ENCODE peak calls at places on chromosomes 16 and 17, in six cellular contexts. One of them, this sample, is unnamed.

GRCh38 chr17:5770556-5771270 is 186.4 kb upstream of the NLRP1 start:
- DNase-seq in CD8-positive, alpha-beta T cell: no peak
- DNase-seq in fibroblast of lung: no peak
- DNase-seq in NB4: no peak
- DNase-seq in IMR-90: no peak
- DNase-seq in AG09309: no peak
- DNase-seq in this sample: no peak

GRCh38 chr16:85151603-85152413 is 39.5 kb upstream of the CIBAR2 start:
- DNase-seq in CD8-positive, alpha-beta T cell: no peak
- DNase-seq in fibroblast of lung: peak; percentile 84
- DNase-seq in NB4: peak; percentile 77
- DNase-seq in IMR-90: peak; percentile 78
- DNase-seq in AG09309: no peak
- DNase-seq in this sample: no peak

GRCh38 chr17:78996781-78997201 is 12.8 kb downstream of the CANT1 start:
- DNase-seq in CD8-positive, alpha-beta T cell: no peak
- DNase-seq in fibroblast of lung: no peak
- DNase-seq in NB4: no peak
- DNase-seq in IMR-90: no peak
- DNase-seq in AG09309: no peak
- DNase-seq in this sample: no peak

GRCh38 chr16:30490210-30490609 is 17.7 kb downstream of the ITGAL start:
- DNase-seq in CD8-positive, alpha-beta T cell: no peak
- DNase-seq in fibroblast of lung: no peak
- DNase-seq in NB4: no peak
- DNase-seq in IMR-90: no peak
- DNase-seq in AG09309: no peak
- DNase-seq in this sample: no peak

GRCh38 chr16:3065069-3065741 is at the start of gene IL32:
- DNase-seq in CD8-positive, alpha-beta T cell: peak; percentile 57
- DNase-seq in fibroblast of lung: peak; percentile 57
- DNase-seq in NB4: no peak
- DNase-seq in IMR-90: peak; percentile 94
- DNase-seq in AG09309: no peak
- DNase-seq in this sample: no peak

GRCh38 chr17:75878174-75878998 is at the start of gene TRIM47:
- DNase-seq in CD8-positive, alpha-beta T cell: no peak
- DNase-seq in fibroblast of lung: peak; percentile 65
- DNase-seq in NB4: peak; percentile 34
- DNase-seq in IMR-90: peak; percentile 49
- DNase-seq in AG09309: no peak
- DNase-seq in this sample: no peak

GRCh38 chr17:51819820-51820219 is 338.7 kb downstream of the CA10 start:
- DNase-seq in CD8-positive, alpha-beta T cell: no peak
- DNase-seq in fibroblast of lung: no peak
- DNase-seq in NB4: no peak
- DNase-seq in IMR-90: no peak
- DNase-seq in AG09309: no peak
- DNase-seq in this sample: no peak

GRCh38 chr16:69804283-69804682 is 42.2 kb downstream of the WWP2 start:
- DNase-seq in CD8-positive, alpha-beta T cell: no peak
- DNase-seq in fibroblast of lung: no peak
- DNase-seq in NB4: no peak
- DNase-seq in IMR-90: no peak
- DNase-seq in AG09309: peak; percentile 13
- DNase-seq in this sample: no peak

GRCh38 chr16:5551909-5552308 is 454.3 kb upstream of the EEF2KMT start:
- DNase-seq in CD8-positive, alpha-beta T cell: no peak
- DNase-seq in fibroblast of lung: no peak
- DNase-seq in NB4: no peak
- DNase-seq in IMR-90: no peak
- DNase-seq in AG09309: no peak
- DNase-seq in this sample: no peak

GRCh38 chr16:52721331-52721730 is 174.4 kb upstream of the TOX3 start:
- DNase-seq in CD8-positive, alpha-beta T cell: no peak
- DNase-seq in fibroblast of lung: no peak
- DNase-seq in NB4: no peak
- DNase-seq in IMR-90: no peak
- DNase-seq in AG09309: no peak
- DNase-seq in this sample: no peak

GRCh38 chr17:77214743-77215142 is 74.0 kb downstream of the SEC14L1 start:
- DNase-seq in CD8-positive, alpha-beta T cell: no peak
- DNase-seq in fibroblast of lung: peak; percentile 54
- DNase-seq in NB4: peak; percentile 50
- DNase-seq in IMR-90: peak; percentile 31
- DNase-seq in AG09309: no peak
- DNase-seq in this sample: peak; percentile 40

GRCh38 chr16:87669672-87670071 is 67.4 kb downstream of the JPH3 start:
- DNase-seq in CD8-positive, alpha-beta T cell: no peak
- DNase-seq in fibroblast of lung: no peak
- DNase-seq in NB4: no peak
- DNase-seq in IMR-90: no peak
- DNase-seq in AG09309: no peak
- DNase-seq in this sample: no peak

GRCh38 chr17:62754696-62755095 is 53.4 kb downstream of the MARCHF10 start:
- DNase-seq in CD8-positive, alpha-beta T cell: no peak
- DNase-seq in fibroblast of lung: no peak
- DNase-seq in NB4: no peak
- DNase-seq in IMR-90: no peak
- DNase-seq in AG09309: no peak
- DNase-seq in this sample: no peak

GRCh38 chr16:71255721-71256120 is 25.2 kb upstream of the HYDIN start:
- DNase-seq in CD8-positive, alpha-beta T cell: no peak
- DNase-seq in fibroblast of lung: no peak
- DNase-seq in NB4: no peak
- DNase-seq in IMR-90: no peak
- DNase-seq in AG09309: no peak
- DNase-seq in this sample: no peak

GRCh38 chr16:50604065-50604418 is 55.8 kb downstream of the NKD1 start:
- DNase-seq in CD8-positive, alpha-beta T cell: no peak
- DNase-seq in fibroblast of lung: no peak
- DNase-seq in NB4: no peak
- DNase-seq in IMR-90: no peak
- DNase-seq in AG09309: no peak
- DNase-seq in this sample: no peak

GRCh38 chr17:49987681-49988441 is 7.2 kb downstream of the DLX3 start:
- DNase-seq in CD8-positive, alpha-beta T cell: no peak
- DNase-seq in fibroblast of lung: no peak
- DNase-seq in NB4: peak; percentile 53
- DNase-seq in IMR-90: no peak
- DNase-seq in AG09309: peak; percentile 59
- DNase-seq in this sample: peak; percentile 69

GRCh38 chr16:66309409-66309808 is 57.1 kb upstream of the CDH5 start:
- DNase-seq in CD8-positive, alpha-beta T cell: no peak
- DNase-seq in fibroblast of lung: no peak
- DNase-seq in NB4: no peak
- DNase-seq in IMR-90: no peak
- DNase-seq in AG09309: no peak
- DNase-seq in this sample: no peak

GRCh38 chr17:48054238-48055185 is 6.4 kb downstream of the NFE2L1 start:
- DNase-seq in CD8-positive, alpha-beta T cell: no peak
- DNase-seq in fibroblast of lung: peak; percentile 86
- DNase-seq in NB4: no peak
- DNase-seq in IMR-90: peak; percentile 60
- DNase-seq in AG09309: no peak
- DNase-seq in this sample: peak; percentile 91
- H3K4me3 ChIP-seq in CD8-positive, alpha-beta T cell: no peak overlapping the region
- H3K4me3 ChIP-seq in fibroblast of lung: no peak overlapping the region
- H3K4me3 ChIP-seq in NB4: no peak overlapping the region
- H3K4me3 ChIP-seq in IMR-90: no peak overlapping the region
- H3K4me3 ChIP-seq in AG09309: peak overlapping the region; percentile 38
- H3K4me3 ChIP-seq in this sample: peak overlapping the region; percentile 16

GRCh38 chr17:67577429-67577828 is 140.3 kb upstream of the NOL11 start:
- DNase-seq in CD8-positive, alpha-beta T cell: no peak
- DNase-seq in fibroblast of lung: no peak
- DNase-seq in NB4: no peak
- DNase-seq in IMR-90: no peak
- DNase-seq in AG09309: no peak
- DNase-seq in this sample: no peak

GRCh38 chr17:67574658-67575293 is 143.0 kb upstream of the NOL11 start:
- DNase-seq in CD8-positive, alpha-beta T cell: no peak
- DNase-seq in fibroblast of lung: no peak
- DNase-seq in NB4: no peak
- DNase-seq in IMR-90: no peak
- DNase-seq in AG09309: no peak
- DNase-seq in this sample: no peak

GRCh38 chr17:67576471-67576870 is 141.3 kb upstream of the NOL11 start:
- DNase-seq in CD8-positive, alpha-beta T cell: no peak
- DNase-seq in fibroblast of lung: no peak
- DNase-seq in NB4: no peak
- DNase-seq in IMR-90: no peak
- DNase-seq in AG09309: no peak
- DNase-seq in this sample: no peak

GRCh38 chr17:67573987-67574657 is 143.6 kb upstream of the NOL11 start:
- DNase-seq in CD8-positive, alpha-beta T cell: no peak
- DNase-seq in fibroblast of lung: no peak
- DNase-seq in NB4: no peak
- DNase-seq in IMR-90: no peak
- DNase-seq in AG09309: no peak
- DNase-seq in this sample: no peak

GRCh38 chr17:67575325-67575724 is 142.4 kb upstream of the NOL11 start:
- DNase-seq in CD8-positive, alpha-beta T cell: no peak
- DNase-seq in fibroblast of lung: no peak
- DNase-seq in NB4: no peak
- DNase-seq in IMR-90: no peak
- DNase-seq in AG09309: no peak
- DNase-seq in this sample: no peak
- TF ChIP-seq CTCF in CD8-positive, alpha-beta T cell: no peak
- TF ChIP-seq CTCF in fibroblast of lung: no peak
- TF ChIP-seq CTCF in NB4: no peak
- TF ChIP-seq CTCF in IMR-90: no peak
- TF ChIP-seq CTCF in AG09309: no peak
- TF ChIP-seq CTCF in this sample: no peak

GRCh38 chr17:7136266-7136877 is 21.8 kb upstream of the ASGR2 start:
- DNase-seq in CD8-positive, alpha-beta T cell: peak; percentile 70
- DNase-seq in fibroblast of lung: peak; percentile 76
- DNase-seq in NB4: peak; percentile 73
- DNase-seq in IMR-90: peak; percentile 69
- DNase-seq in AG09309: peak; percentile 17
- DNase-seq in this sample: peak; percentile 28

GRCh38 chr17:7133424-7133823 is 18.8 kb upstream of the ASGR2 start:
- DNase-seq in CD8-positive, alpha-beta T cell: peak; percentile 16
- DNase-seq in fibroblast of lung: no peak
- DNase-seq in NB4: peak; percentile 81
- DNase-seq in IMR-90: no peak
- DNase-seq in AG09309: no peak
- DNase-seq in this sample: no peak

GRCh38 chr17:7132511-7133094 is 18.0 kb upstream of the ASGR2 start:
- DNase-seq in CD8-positive, alpha-beta T cell: peak; percentile 23
- DNase-seq in fibroblast of lung: no peak
- DNase-seq in NB4: peak; percentile 85
- DNase-seq in IMR-90: no peak
- DNase-seq in AG09309: no peak
- DNase-seq in this sample: no peak

GRCh38 chr17:7130626-7131467 is 16.2 kb upstream of the ASGR2 start:
- DNase-seq in CD8-positive, alpha-beta T cell: no peak
- DNase-seq in fibroblast of lung: no peak
- DNase-seq in NB4: no peak
- DNase-seq in IMR-90: no peak
- DNase-seq in AG09309: no peak
- DNase-seq in this sample: no peak

GRCh38 chr17:7133916-7134315 is 19.3 kb upstream of the ASGR2 start:
- DNase-seq in CD8-positive, alpha-beta T cell: no peak
- DNase-seq in fibroblast of lung: no peak
- DNase-seq in NB4: no peak
- DNase-seq in IMR-90: no peak
- DNase-seq in AG09309: no peak
- DNase-seq in this sample: no peak
- H3K4me3 ChIP-seq in CD8-positive, alpha-beta T cell: no peak overlapping the region
- H3K4me3 ChIP-seq in fibroblast of lung: no peak overlapping the region
- H3K4me3 ChIP-seq in NB4: no peak overlapping the region
- H3K4me3 ChIP-seq in IMR-90: no peak overlapping the region
- H3K4me3 ChIP-seq in AG09309: no peak overlapping the region
- H3K4me3 ChIP-seq in this sample: no peak overlapping the region

DNA sequence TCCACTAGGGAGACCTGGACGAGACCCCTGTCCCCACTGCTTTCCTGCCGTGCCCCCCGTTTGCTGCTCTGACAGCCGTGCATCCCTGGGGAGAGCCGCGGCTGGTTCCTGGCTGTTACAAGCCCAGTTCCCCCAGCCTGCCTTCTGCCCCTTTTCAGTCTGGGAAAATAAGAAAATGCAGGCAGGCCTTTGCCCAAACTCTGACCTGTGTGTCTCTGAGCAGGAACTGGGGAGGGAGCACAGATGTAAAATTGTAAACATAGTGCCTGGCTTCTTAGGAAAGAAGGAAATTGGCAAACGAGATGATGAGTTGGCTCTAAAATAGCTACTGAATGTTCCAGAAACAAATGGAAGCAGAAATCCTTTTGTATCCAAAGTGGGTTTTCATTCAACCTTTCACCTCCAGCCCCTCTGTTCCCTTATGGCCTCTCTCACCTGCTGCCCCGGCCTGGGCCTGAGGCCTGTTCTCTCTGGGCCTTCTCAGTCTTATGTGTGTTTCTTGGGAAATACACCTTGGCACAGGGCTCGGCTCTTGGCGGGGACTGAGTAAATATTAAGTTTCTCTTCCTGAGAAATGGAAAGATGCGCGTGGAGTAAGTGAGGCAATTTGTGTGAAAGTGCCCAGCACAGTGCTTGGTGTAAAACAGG is 67.1 kb downstream of the OR1D5 start:
- DNase-seq in CD8-positive, alpha-beta T cell: no peak
- DNase-seq in fibroblast of lung: peak; percentile 91
- DNase-seq in NB4: no peak
- DNase-seq in IMR-90: peak; percentile 65
- DNase-seq in AG09309: no peak
- DNase-seq in this sample: peak; percentile 81
- TF ChIP-seq CTCF in CD8-positive, alpha-beta T cell: no peak
- TF ChIP-seq CTCF in fibroblast of lung: no peak
- TF ChIP-seq CTCF in NB4: no peak
- TF ChIP-seq CTCF in IMR-90: no peak
- TF ChIP-seq CTCF in AG09309: no peak
- TF ChIP-seq CTCF in this sample: no peak

GRCh38 chr17:74531231-74531761 is at the start of gene CD300LB:
- DNase-seq in CD8-positive, alpha-beta T cell: no peak
- DNase-seq in fibroblast of lung: no peak
- DNase-seq in NB4: peak; percentile 44
- DNase-seq in IMR-90: no peak
- DNase-seq in AG09309: no peak
- DNase-seq in this sample: no peak
- H3K4me3 ChIP-seq in CD8-positive, alpha-beta T cell: no peak within 1 kb of the TSS
- H3K4me3 ChIP-seq in fibroblast of lung: no peak within 1 kb of the TSS
- H3K4me3 ChIP-seq in NB4: peak within 1 kb of the TSS; percentile 82
- H3K4me3 ChIP-seq in IMR-90: no peak within 1 kb of the TSS
- H3K4me3 ChIP-seq in AG09309: no peak within 1 kb of the TSS
- H3K4me3 ChIP-seq in this sample: no peak within 1 kb of the TSS

GRCh38 chr16:75345711-75346110 is 87.6 kb downstream of the CFDP1 start:
- DNase-seq in CD8-positive, alpha-beta T cell: no peak
- DNase-seq in fibroblast of lung: no peak
- DNase-seq in NB4: no peak
- DNase-seq in IMR-90: peak; percentile 18
- DNase-seq in AG09309: no peak
- DNase-seq in this sample: no peak
- TF ChIP-seq CTCF in CD8-positive, alpha-beta T cell: no peak
- TF ChIP-seq CTCF in fibroblast of lung: no peak
- TF ChIP-seq CTCF in NB4: no peak
- TF ChIP-seq CTCF in IMR-90: no peak
- TF ChIP-seq CTCF in AG09309: no peak
- TF ChIP-seq CTCF in this sample: no peak